ENCODE peak calls at places on chromosome 1, in seven cellular contexts. One of them, this sample, is unnamed.

GRCh38 chr1:95193591-95193990 is 40.4 kb upstream of the RWDD3 start:
- DNase-seq in type B pancreatic cell: no peak
- DNase-seq in activated T-helper 9 cell treated with anti-CD3 and anti-CD28 coated beads, Interleukin-2, amount 50 U/mL, for 16 hours: no peak
- DNase-seq in germinal center: no peak
- DNase-seq in adrenal gland: no peak
- DNase-seq in WTC11: no peak
- DNase-seq in Right ventricle myocardium superior: no peak
- DNase-seq in this sample: no peak

GRCh38 chr1:98898901-98899300 is 105.8 kb downstream of the PLPPR5 start:
- DNase-seq in type B pancreatic cell: no peak
- DNase-seq in activated T-helper 9 cell treated with anti-CD3 and anti-CD28 coated beads, Interleukin-2, amount 50 U/mL, for 16 hours: no peak
- DNase-seq in germinal center: no peak
- DNase-seq in adrenal gland: no peak
- DNase-seq in WTC11: no peak
- DNase-seq in Right ventricle myocardium superior: no peak
- DNase-seq in this sample: peak

GRCh38 chr1:15153184-15153841 is at the start of gene TMEM51:
- DNase-seq in type B pancreatic cell: peak
- DNase-seq in activated T-helper 9 cell treated with anti-CD3 and anti-CD28 coated beads, Interleukin-2, amount 50 U/mL, for 16 hours: no peak
- DNase-seq in germinal center: no peak
- DNase-seq in adrenal gland: peak
- DNase-seq in WTC11: peak
- DNase-seq in Right ventricle myocardium superior: peak
- DNase-seq in this sample: peak

GRCh38 chr1:101664726-101665125 is 332.0 kb downstream of the OLFM3 start:
- DNase-seq in type B pancreatic cell: no peak
- DNase-seq in activated T-helper 9 cell treated with anti-CD3 and anti-CD28 coated beads, Interleukin-2, amount 50 U/mL, for 16 hours: no peak
- DNase-seq in germinal center: no peak
- DNase-seq in adrenal gland: no peak
- DNase-seq in WTC11: no peak
- DNase-seq in Right ventricle myocardium superior: no peak
- DNase-seq in this sample: no peak

GRCh38 chr1:54577612-54578011 is 29.6 kb downstream of the ACOT11 start:
- DNase-seq in type B pancreatic cell: no peak
- DNase-seq in activated T-helper 9 cell treated with anti-CD3 and anti-CD28 coated beads, Interleukin-2, amount 50 U/mL, for 16 hours: no peak
- DNase-seq in germinal center: no peak
- DNase-seq in adrenal gland: peak
- DNase-seq in WTC11: no peak
- DNase-seq in Right ventricle myocardium superior: peak
- DNase-seq in this sample: peak

GRCh38 chr1:41673355-41673754 is 188.9 kb upstream of the EDN2 start:
- DNase-seq in type B pancreatic cell: no peak
- DNase-seq in activated T-helper 9 cell treated with anti-CD3 and anti-CD28 coated beads, Interleukin-2, amount 50 U/mL, for 16 hours: no peak
- DNase-seq in germinal center: peak
- DNase-seq in adrenal gland: no peak
- DNase-seq in WTC11: no peak
- DNase-seq in Right ventricle myocardium superior: no peak
- DNase-seq in this sample: peak

GRCh38 chr1:184299076-184299790 is 87.6 kb upstream of the C1orf21 start:
- DNase-seq in type B pancreatic cell: no peak
- DNase-seq in activated T-helper 9 cell treated with anti-CD3 and anti-CD28 coated beads, Interleukin-2, amount 50 U/mL, for 16 hours: no peak
- DNase-seq in germinal center: no peak
- DNase-seq in adrenal gland: no peak
- DNase-seq in WTC11: no peak
- DNase-seq in Right ventricle myocardium superior: no peak
- DNase-seq in this sample: peak

GRCh38 chr1:115796897-115797296 is 28.4 kb upstream of the CASQ2 start:
- DNase-seq in type B pancreatic cell: no peak
- DNase-seq in activated T-helper 9 cell treated with anti-CD3 and anti-CD28 coated beads, Interleukin-2, amount 50 U/mL, for 16 hours: no peak
- DNase-seq in germinal center: no peak
- DNase-seq in adrenal gland: no peak
- DNase-seq in WTC11: no peak
- DNase-seq in Right ventricle myocardium superior: no peak
- DNase-seq in this sample: no peak

GRCh38 chr1:38568061-38568857 is 291.3 kb downstream of the RRAGC start:
- DNase-seq in type B pancreatic cell: no peak
- DNase-seq in activated T-helper 9 cell treated with anti-CD3 and anti-CD28 coated beads, Interleukin-2, amount 50 U/mL, for 16 hours: no peak
- DNase-seq in germinal center: no peak
- DNase-seq in adrenal gland: no peak
- DNase-seq in WTC11: no peak
- DNase-seq in Right ventricle myocardium superior: no peak
- DNase-seq in this sample: no peak

GRCh38 chr1:196486346-196486745 is 121.9 kb downstream of the KCNT2 start:
- DNase-seq in type B pancreatic cell: no peak
- DNase-seq in activated T-helper 9 cell treated with anti-CD3 and anti-CD28 coated beads, Interleukin-2, amount 50 U/mL, for 16 hours: no peak
- DNase-seq in germinal center: no peak
- DNase-seq in adrenal gland: no peak
- DNase-seq in WTC11: no peak
- DNase-seq in Right ventricle myocardium superior: no peak
- DNase-seq in this sample: no peak

GRCh38 chr1:86739901-86740507 is 35.6 kb downstream of the SH3GLB1 start:
- DNase-seq in type B pancreatic cell: no peak
- DNase-seq in activated T-helper 9 cell treated with anti-CD3 and anti-CD28 coated beads, Interleukin-2, amount 50 U/mL, for 16 hours: no peak
- DNase-seq in germinal center: no peak
- DNase-seq in adrenal gland: no peak
- DNase-seq in WTC11: no peak
- DNase-seq in Right ventricle myocardium superior: no peak
- DNase-seq in this sample: no peak

GRCh38 chr1:26066160-26066559 is 1.3 kb downstream of the TRIM63 start:
- DNase-seq in type B pancreatic cell: no peak
- DNase-seq in activated T-helper 9 cell treated with anti-CD3 and anti-CD28 coated beads, Interleukin-2, amount 50 U/mL, for 16 hours: no peak
- DNase-seq in germinal center: no peak
- DNase-seq in adrenal gland: no peak
- DNase-seq in WTC11: no peak
- DNase-seq in Right ventricle myocardium superior: no peak
- DNase-seq in this sample: no peak

GRCh38 chr1:58392083-58392482 is 154.4 kb downstream of the OMA1 start:
- DNase-seq in type B pancreatic cell: no peak
- DNase-seq in activated T-helper 9 cell treated with anti-CD3 and anti-CD28 coated beads, Interleukin-2, amount 50 U/mL, for 16 hours: no peak
- DNase-seq in germinal center: peak
- DNase-seq in adrenal gland: no peak
- DNase-seq in WTC11: no peak
- DNase-seq in Right ventricle myocardium superior: no peak
- DNase-seq in this sample: no peak

GRCh38 chr1:13701274-13701650 is 1.3 kb downstream of the PRDM2 start:
- DNase-seq in type B pancreatic cell: no peak
- DNase-seq in activated T-helper 9 cell treated with anti-CD3 and anti-CD28 coated beads, Interleukin-2, amount 50 U/mL, for 16 hours: no peak
- DNase-seq in germinal center: peak
- DNase-seq in adrenal gland: no peak
- DNase-seq in WTC11: no peak
- DNase-seq in Right ventricle myocardium superior: no peak
- DNase-seq in this sample: no peak

GRCh38 chr1:84884671-84885389 is 8.2 kb downstream of the LPAR3 start:
- DNase-seq in type B pancreatic cell: no peak
- DNase-seq in activated T-helper 9 cell treated with anti-CD3 and anti-CD28 coated beads, Interleukin-2, amount 50 U/mL, for 16 hours: no peak
- DNase-seq in germinal center: no peak
- DNase-seq in adrenal gland: no peak
- DNase-seq in WTC11: no peak
- DNase-seq in Right ventricle myocardium superior: no peak
- DNase-seq in this sample: peak

GRCh38 chr1:227712648-227713047 is 22.5 kb downstream of the JMJD4 start:
- DNase-seq in type B pancreatic cell: no peak
- DNase-seq in activated T-helper 9 cell treated with anti-CD3 and anti-CD28 coated beads, Interleukin-2, amount 50 U/mL, for 16 hours: no peak
- DNase-seq in germinal center: no peak
- DNase-seq in adrenal gland: no peak
- DNase-seq in WTC11: no peak
- DNase-seq in Right ventricle myocardium superior: no peak
- DNase-seq in this sample: no peak

GRCh38 chr1:180988221-180988826 is 34.3 kb downstream of the STX6 start:
- DNase-seq in type B pancreatic cell: no peak
- DNase-seq in activated T-helper 9 cell treated with anti-CD3 and anti-CD28 coated beads, Interleukin-2, amount 50 U/mL, for 16 hours: no peak
- DNase-seq in germinal center: no peak
- DNase-seq in adrenal gland: no peak
- DNase-seq in WTC11: no peak
- DNase-seq in Right ventricle myocardium superior: no peak
- DNase-seq in this sample: no peak

GRCh38 chr1:202286622-202287097 is 55.1 kb downstream of the UBE2T start:
- DNase-seq in type B pancreatic cell: no peak
- DNase-seq in activated T-helper 9 cell treated with anti-CD3 and anti-CD28 coated beads, Interleukin-2, amount 50 U/mL, for 16 hours: no peak
- DNase-seq in germinal center: no peak
- DNase-seq in adrenal gland: peak
- DNase-seq in WTC11: no peak
- DNase-seq in Right ventricle myocardium superior: peak
- DNase-seq in this sample: peak

GRCh38 chr1:87292684-87293493 is 35.8 kb upstream of the LMO4 start:
- DNase-seq in type B pancreatic cell: no peak
- DNase-seq in activated T-helper 9 cell treated with anti-CD3 and anti-CD28 coated beads, Interleukin-2, amount 50 U/mL, for 16 hours: peak
- DNase-seq in germinal center: peak
- DNase-seq in adrenal gland: peak
- DNase-seq in WTC11: peak
- DNase-seq in Right ventricle myocardium superior: no peak
- DNase-seq in this sample: peak

GRCh38 chr1:76595024-76595423 is 272.3 kb upstream of the ST6GALNAC5 start:
- DNase-seq in type B pancreatic cell: no peak
- DNase-seq in activated T-helper 9 cell treated with anti-CD3 and anti-CD28 coated beads, Interleukin-2, amount 50 U/mL, for 16 hours: no peak
- DNase-seq in germinal center: no peak
- DNase-seq in adrenal gland: no peak
- DNase-seq in WTC11: no peak
- DNase-seq in Right ventricle myocardium superior: no peak
- DNase-seq in this sample: no peak

GRCh38 chr1:209202826-209203439 is 380.6 kb upstream of the CAMK1G start:
- DNase-seq in type B pancreatic cell: no peak
- DNase-seq in activated T-helper 9 cell treated with anti-CD3 and anti-CD28 coated beads, Interleukin-2, amount 50 U/mL, for 16 hours: no peak
- DNase-seq in germinal center: peak
- DNase-seq in adrenal gland: no peak
- DNase-seq in WTC11: no peak
- DNase-seq in Right ventricle myocardium superior: no peak
- DNase-seq in this sample: peak

GRCh38 chr1:24619376-24619775 is 23.7 kb upstream of the SRRM1 start:
- DNase-seq in type B pancreatic cell: no peak
- DNase-seq in activated T-helper 9 cell treated with anti-CD3 and anti-CD28 coated beads, Interleukin-2, amount 50 U/mL, for 16 hours: no peak
- DNase-seq in germinal center: no peak
- DNase-seq in adrenal gland: no peak
- DNase-seq in WTC11: no peak
- DNase-seq in Right ventricle myocardium superior: no peak
- DNase-seq in this sample: no peak

GRCh38 chr1:28111157-28111556 is 22.7 kb upstream of the EYA3 start:
- DNase-seq in type B pancreatic cell: no peak
- DNase-seq in activated T-helper 9 cell treated with anti-CD3 and anti-CD28 coated beads, Interleukin-2, amount 50 U/mL, for 16 hours: no peak
- DNase-seq in germinal center: peak
- DNase-seq in adrenal gland: no peak
- DNase-seq in WTC11: no peak
- DNase-seq in Right ventricle myocardium superior: no peak
- DNase-seq in this sample: peak

GRCh38 chr1:25338188-25338981 is at the start of gene TMEM50A:
- DNase-seq in type B pancreatic cell: peak
- DNase-seq in activated T-helper 9 cell treated with anti-CD3 and anti-CD28 coated beads, Interleukin-2, amount 50 U/mL, for 16 hours: peak
- DNase-seq in germinal center: peak
- DNase-seq in adrenal gland: peak
- DNase-seq in WTC11: peak
- DNase-seq in Right ventricle myocardium superior: peak
- DNase-seq in this sample: peak

GRCh38 chr1:228144213-228145049 is 4.4 kb downstream of the GUK1 start:
- DNase-seq in type B pancreatic cell: no peak
- DNase-seq in activated T-helper 9 cell treated with anti-CD3 and anti-CD28 coated beads, Interleukin-2, amount 50 U/mL, for 16 hours: no peak
- DNase-seq in germinal center: no peak
- DNase-seq in adrenal gland: no peak
- DNase-seq in WTC11: no peak
- DNase-seq in Right ventricle myocardium superior: no peak
- DNase-seq in this sample: no peak

GRCh38 chr1:179812501-179813292 is 64.9 kb downstream of the TOR1AIP2 start:
- DNase-seq in type B pancreatic cell: no peak
- DNase-seq in activated T-helper 9 cell treated with anti-CD3 and anti-CD28 coated beads, Interleukin-2, amount 50 U/mL, for 16 hours: no peak
- DNase-seq in germinal center: no peak
- DNase-seq in adrenal gland: no peak
- DNase-seq in WTC11: no peak
- DNase-seq in Right ventricle myocardium superior: no peak
- DNase-seq in this sample: no peak

GRCh38 chr1:56469640-56470371 is 109.6 kb downstream of the PLPP3 start:
- DNase-seq in type B pancreatic cell: no peak
- DNase-seq in activated T-helper 9 cell treated with anti-CD3 and anti-CD28 coated beads, Interleukin-2, amount 50 U/mL, for 16 hours: no peak
- DNase-seq in germinal center: no peak
- DNase-seq in adrenal gland: peak
- DNase-seq in WTC11: no peak
- DNase-seq in Right ventricle myocardium superior: no peak
- DNase-seq in this sample: peak

GRCh38 chr1:19559641-19560040 is 74.3 kb upstream of the CAPZB start:
- DNase-seq in type B pancreatic cell: no peak
- DNase-seq in activated T-helper 9 cell treated with anti-CD3 and anti-CD28 coated beads, Interleukin-2, amount 50 U/mL, for 16 hours: no peak
- DNase-seq in germinal center: no peak
- DNase-seq in adrenal gland: no peak
- DNase-seq in WTC11: no peak
- DNase-seq in Right ventricle myocardium superior: no peak
- DNase-seq in this sample: peak

GRCh38 chr1:173097001-173097400 is 46.3 kb upstream of the TNFSF18 start:
- DNase-seq in type B pancreatic cell: no peak
- DNase-seq in activated T-helper 9 cell treated with anti-CD3 and anti-CD28 coated beads, Interleukin-2, amount 50 U/mL, for 16 hours: no peak
- DNase-seq in germinal center: no peak
- DNase-seq in adrenal gland: no peak
- DNase-seq in WTC11: no peak
- DNase-seq in Right ventricle myocardium superior: no peak
- DNase-seq in this sample: peak

GRCh38 chr1:37947364-37947763 is 511 bp upstream of the INPP5B start:
- DNase-seq in type B pancreatic cell: no peak
- DNase-seq in activated T-helper 9 cell treated with anti-CD3 and anti-CD28 coated beads, Interleukin-2, amount 50 U/mL, for 16 hours: no peak
- DNase-seq in germinal center: no peak
- DNase-seq in adrenal gland: no peak
- DNase-seq in WTC11: no peak
- DNase-seq in Right ventricle myocardium superior: no peak
- DNase-seq in this sample: no peak

GRCh38 chr1:1614204-1614953 is 921 bp upstream of the MIB2 start:
- DNase-seq in type B pancreatic cell: no peak
- DNase-seq in activated T-helper 9 cell treated with anti-CD3 and anti-CD28 coated beads, Interleukin-2, amount 50 U/mL, for 16 hours: peak
- DNase-seq in germinal center: no peak
- DNase-seq in adrenal gland: peak
- DNase-seq in WTC11: peak
- DNase-seq in Right ventricle myocardium superior: peak
- DNase-seq in this sample: peak

GRCh38 chr1:202233171-202233570 is 39.6 kb downstream of the LGR6 start:
- DNase-seq in type B pancreatic cell: no peak
- DNase-seq in activated T-helper 9 cell treated with anti-CD3 and anti-CD28 coated beads, Interleukin-2, amount 50 U/mL, for 16 hours: no peak
- DNase-seq in germinal center: no peak
- DNase-seq in adrenal gland: no peak
- DNase-seq in WTC11: no peak
- DNase-seq in Right ventricle myocardium superior: no peak
- DNase-seq in this sample: no peak

GRCh38 chr1:218742478-218743260 is 397.5 kb downstream of the TGFB2 start:
- DNase-seq in type B pancreatic cell: no peak
- DNase-seq in activated T-helper 9 cell treated with anti-CD3 and anti-CD28 coated beads, Interleukin-2, amount 50 U/mL, for 16 hours: no peak
- DNase-seq in germinal center: no peak
- DNase-seq in adrenal gland: no peak
- DNase-seq in WTC11: no peak
- DNase-seq in Right ventricle myocardium superior: no peak
- DNase-seq in this sample: no peak

GRCh38 chr1:246613131-246613758 is 47.0 kb downstream of the CNST start:
- DNase-seq in type B pancreatic cell: no peak
- DNase-seq in activated T-helper 9 cell treated with anti-CD3 and anti-CD28 coated beads, Interleukin-2, amount 50 U/mL, for 16 hours: no peak
- DNase-seq in germinal center: no peak
- DNase-seq in adrenal gland: no peak
- DNase-seq in WTC11: no peak
- DNase-seq in Right ventricle myocardium superior: no peak
- DNase-seq in this sample: no peak

This sample was measured in fibroblast of mammary gland.